ENCODE peak calls at places on chromosomes 2 and 18, in four cellular contexts. C is left colon, Z is PC-3, T is RWPE1. U is an unnamed sample.

GRCh38 chr2:26330114-26330581 is 15.8 kb upstream of the SELENOI start:
- DNase-seq in T (peak), C (peak), Z (peak), U (peak)

GRCh38 chr2:44623622-44624351 is 262.0 kb downstream of the CAMKMT start:
- DNase-seq in T (no peak), C (no peak), Z (no peak), U (no peak)

GRCh38 chr2:9462313-9462712 is 12.0 kb upstream of the IAH1 start:
- DNase-seq in T (no peak), C (no peak), Z (no peak), U (no peak)

GRCh38 chr2:237533668-237534138 is 32.7 kb upstream of the PRLH start:
- DNase-seq in C (no peak), T (peak), Z (peak), U (peak)

GRCh38 chr2:10783421-10783820 is 29.2 kb downstream of the PDIA6 start:
- DNase-seq in Z (peak), T (peak), C (no peak), U (no peak)

GRCh38 chr2:25912851-25913695 is 34.8 kb upstream of the ASXL2 start:
- DNase-seq in C (no peak), Z (peak), T (no peak), U (peak)

GRCh38 chr2:170512271-170512670 is 202.9 kb upstream of the SP5 start:
- DNase-seq in T (no peak), Z (no peak), C (peak), U (no peak)

GRCh38 chr2:41394541-41394940 is 653.3 kb upstream of the PKDCC start:
- DNase-seq in Z (no peak), C (no peak), T (no peak), U (no peak)

GRCh38 chr2:120014231-120014990 is 1.5 kb downstream of the EPB41L5 start:
- DNase-seq in Z (no peak), C (no peak), T (no peak), U (no peak)

GRCh38 chr2:120943403-120944034 is 207.9 kb downstream of the GLI2 start:
- DNase-seq in T (peak), Z (no peak), C (no peak), U (no peak)

GRCh38 chr18:74378179-74378682 is 62.6 kb downstream of the C18orf63 start:
- DNase-seq in T (no peak), Z (no peak), C (no peak), U (no peak)

U was measured in SW480.